ENCODE peak calls at places on chromosomes 13 and 19, in nine cellular contexts. Y is heart right ventricle; J is thoracic aorta; M is H9; W is aorta; F is CD4-positive, alpha-beta memory T cell; B is left ventricle myocardium inferior; I is ascending aorta; V is neuronal stem cell. E is an unnamed sample.
A peak's percentile ranks its signal among the peaks of the same experiment; 100 is the strongest.

GRCh38 chr13:34347784-34348573 is 530.0 kb downstream of the RFC3 start:
- DNase-seq in V (no peak), I (no peak), B (no peak), J (no peak), W (no peak), F (no peak), M (no peak), Y (no peak), E (no peak)

GRCh38 chr19:17754634-17755532 is 3.6 kb downstream of the FCHO1 start:
- DNase-seq in F (no peak), Y (no peak), J (no peak), M (no peak), W (no peak), I (no peak), V (no peak), B (no peak), E (no peak)

GRCh38 chr13:45219938-45220375 is 19.1 kb upstream of the KCTD4 start:
- DNase-seq in W (no peak), F (no peak), B (no peak), V (no peak), M (no peak), I (no peak), Y (no peak), J (no peak), E (no peak)

GRCh38 chr19:1619703-1620102 is 14.4 kb upstream of the UQCR11 start:
- DNase-seq in F (no peak), M (no peak), I (no peak), W (no peak), B (no peak), V (no peak), J (no peak), Y (no peak), E (peak; percentile 59)

GRCh38 chr13:94667190-94667589 is 45.2 kb downstream of the SOX21 start:
- DNase-seq in J (no peak), Y (no peak), M (no peak), I (no peak), B (no peak), W (no peak), V (no peak), F (no peak), E (no peak)

GRCh38 chr13:28718538-28719226 is at the start of gene SLC46A3:
- DNase-seq in W (peak; percentile 100), J (peak; percentile 96), V (peak; percentile 95), M (peak; percentile 98), Y (peak; percentile 100), F (peak; percentile 97), I (peak; percentile 98), B (peak; percentile 100), E (peak; percentile 99)

GRCh38 chr19:48752511-48753365 is at the start of gene FUT1:
- DNase-seq in I (no peak), W (peak; percentile 82), M (peak; percentile 97), B (peak; percentile 72), V (no peak), Y (peak; percentile 79), J (no peak), F (peak; percentile 29), E (peak; percentile 92)

GRCh38 chr13:98927954-98928927 is 49.6 kb downstream of the DOCK9 start:
- DNase-seq in Y (peak; percentile 74), J (no peak), B (no peak), M (no peak), V (no peak), I (no peak), F (no peak), W (no peak), E (no peak)

GRCh38 chr19:55486043-55486970 is 1.3 kb downstream of the NAT14 start:
- DNase-seq in V (no peak), Y (no peak), W (no peak), J (no peak), F (no peak), B (no peak), I (no peak), M (no peak), E (no peak)
- H3K4me1 ChIP-seq in V (peaks cover 38% of the 10 kb centered on the region), Y (peaks cover 27% of the 10 kb centered on the region), W (no peaks in the 10 kb centered on the region), J (peaks cover 31% of the 10 kb centered on the region), F (peaks cover 13% of the 10 kb centered on the region), B (peaks cover 62% of the 10 kb centered on the region), I (peaks cover 23% of the 10 kb centered on the region), M (peaks cover 3% of the 10 kb centered on the region), E (peaks cover 24% of the 10 kb centered on the region)

GRCh38 chr19:7255631-7256030 is 38.6 kb downstream of the INSR start:
- DNase-seq in F (no peak), W (no peak), B (no peak), I (no peak), V (no peak), J (no peak), M (no peak), Y (no peak), E (no peak)
- H3K27ac ChIP-seq in F (no peak overlapping the region), W (no peak overlapping the region), B (no peak overlapping the region), I (no peak overlapping the region), V (no peak overlapping the region), J (no peak overlapping the region), M (no peak overlapping the region), Y (no peak overlapping the region), E (no peak overlapping the region)

GRCh38 chr13:40565282-40566148 is 100.9 kb downstream of the FOXO1 start:
- DNase-seq in J (no peak), W (no peak), V (no peak), I (no peak), F (no peak), Y (no peak), B (no peak), M (no peak), E (no peak)

GRCh38 chr13:40566811-40567210 is 99.6 kb downstream of the FOXO1 start:
- DNase-seq in F (no peak), V (no peak), B (no peak), I (no peak), Y (no peak), J (no peak), W (no peak), M (no peak), E (no peak)

GRCh38 chr13:40568672-40569350 is 97.6 kb downstream of the FOXO1 start:
- DNase-seq in V (no peak), M (no peak), I (no peak), F (no peak), W (no peak), B (no peak), J (no peak), Y (no peak), E (no peak)

GRCh38 chr13:40570930-40571329 is 95.5 kb downstream of the FOXO1 start:
- DNase-seq in W (no peak), B (no peak), I (no peak), F (no peak), Y (no peak), M (no peak), V (no peak), J (no peak), E (no peak)

DNA sequence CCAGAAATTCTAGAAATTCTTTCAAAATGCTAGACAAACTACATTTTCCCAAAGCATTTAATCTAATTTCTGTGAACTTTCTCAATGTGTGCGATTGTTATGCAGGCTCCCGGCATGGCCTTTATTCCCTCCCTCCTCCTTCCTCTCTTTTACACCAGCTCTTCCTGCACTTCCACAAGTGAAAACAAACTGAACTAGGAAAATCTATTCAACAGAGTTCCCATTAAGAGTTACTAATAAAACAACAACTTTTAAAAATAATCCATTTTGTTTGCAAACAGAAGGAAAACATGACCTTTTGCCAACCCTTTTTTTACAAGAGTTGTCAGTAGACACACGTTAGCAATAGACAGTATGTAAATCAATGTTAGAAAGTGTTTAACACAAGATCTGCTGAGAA is 98.2 kb downstream of the FOXO1 start:
- DNase-seq in F (no peak), B (no peak), V (no peak), I (no peak), W (no peak), Y (no peak), J (no peak), M (no peak), E (no peak)
- H3K4me1 ChIP-seq in F (peaks cover 94% of the 10 kb centered on the region), B (peaks cover 91% of the 10 kb centered on the region), V (peaks cover 2% of the 10 kb centered on the region), I (peaks cover 3% of the 10 kb centered on the region), W (peaks cover 4% of the 10 kb centered on the region), Y (peaks cover 16% of the 10 kb centered on the region), J (peaks cover 35% of the 10 kb centered on the region), M (peaks cover 14% of the 10 kb centered on the region), E (peaks cover 31% of the 10 kb centered on the region)

DNA sequence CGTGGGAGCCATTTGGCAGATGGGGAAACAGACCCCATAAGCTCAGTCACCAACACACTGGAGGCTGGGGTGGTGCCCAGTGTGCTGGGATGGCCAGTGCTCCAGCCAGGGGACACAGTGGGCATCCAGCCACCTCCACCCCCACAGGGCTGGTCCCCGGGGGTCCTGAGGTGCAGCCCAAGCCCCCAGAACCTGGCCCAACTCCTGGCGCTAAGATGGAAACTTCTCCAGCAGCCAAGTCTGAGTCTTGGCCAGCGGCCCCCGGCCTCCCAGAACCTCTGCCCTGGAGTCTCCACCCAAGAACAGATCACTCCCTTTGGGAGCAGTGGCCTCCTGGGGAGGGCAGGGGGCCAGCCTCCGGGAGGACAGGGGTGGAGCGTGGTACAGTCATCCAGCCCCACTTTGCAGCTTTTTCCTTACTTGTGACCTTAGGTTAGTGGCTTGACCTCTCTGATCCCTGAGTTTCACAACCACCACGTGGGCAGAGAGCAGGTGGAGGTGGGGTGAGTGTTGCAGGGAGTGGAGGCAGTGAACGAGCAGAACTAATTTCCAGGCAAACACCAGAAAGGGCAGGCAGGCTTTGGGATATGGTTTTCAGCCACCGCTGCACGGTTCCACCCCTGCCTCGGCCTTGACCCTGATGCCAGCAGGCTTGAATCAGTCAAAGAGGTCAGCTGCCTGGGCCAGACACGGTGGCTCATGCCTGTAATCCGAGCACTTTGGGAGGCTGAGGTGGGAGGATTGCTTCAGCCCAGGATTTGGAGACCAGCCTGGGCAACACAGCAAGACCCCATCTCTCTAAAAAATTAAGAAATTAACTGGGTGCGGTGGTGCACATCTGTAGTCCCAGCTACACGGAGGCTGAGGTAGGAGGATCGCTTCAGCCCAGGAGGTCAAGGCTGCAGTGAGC is 4.3 kb upstream of the NRTN start:
- DNase-seq in W (no peak), J (no peak), V (no peak), B (no peak), I (no peak), F (no peak), Y (no peak), M (no peak), E (no peak)
- H3K27ac ChIP-seq in W (no peak overlapping the region), J (no peak overlapping the region), V (no peak overlapping the region), B (no peak overlapping the region), I (no peak overlapping the region), F (no peak overlapping the region), Y (no peak overlapping the region), M (no peak overlapping the region), E (no peak overlapping the region)

E was measured in kidney.